ENCODE peak calls at places on chromosomes 7 and 10, in four cellular contexts. M is foreskin fibroblast; U is SJSA1; V is stimulated activated CD4-positive, alpha-beta T cell treated with anti-CD3 and anti-CD28 coated beads, TNF-alpha, amount 100 ng/mL, for 48 hours. P is an unnamed sample.

GRCh38 chr7:101940830-101941229 is 123.4 kb downstream of the CUX1 start:
- DNase-seq in M (no peak), U (no peak), V (no peak), P (no peak)

GRCh38 chr10:33612116-33612515 is 277.6 kb upstream of the NRP1 start:
- DNase-seq in M (peak; percentile 5), U (peak; percentile 14), V (no peak), P (no peak)

GRCh38 chr7:74269757-74270277 is 15.6 kb upstream of the RFC2 start:
- DNase-seq in M (peak; percentile 70), U (peak; percentile 33), V (no peak), P (no peak)

GRCh38 chr10:21526952-21527633 is 1.6 kb upstream of the SKIDA1 start:
- DNase-seq in M (peak; percentile 62), U (peak; percentile 85), V (no peak), P (no peak)

GRCh38 chr10:22630229-22631174 is 83.9 kb downstream of the PIP4K2A start:
- DNase-seq in M (peak; percentile 46), U (no peak), V (no peak), P (no peak)

GRCh38 chr7:30224511-30225031 is 59.8 kb upstream of the ZNRF2 start:
- DNase-seq in M (peak; percentile 10), U (no peak), V (no peak), P (no peak)

GRCh38 chr7:114370177-114370576 is 44.4 kb upstream of the FOXP2 start:
- DNase-seq in M (no peak), U (no peak), V (no peak), P (no peak)

GRCh38 chr10:79072994-79073654 is 4.4 kb downstream of the ZMIZ1 start:
- DNase-seq in M (no peak), U (no peak), V (no peak), P (no peak)

GRCh38 chr10:125159486-125159931 is 854 bp downstream of the CTBP2 start:
- DNase-seq in M (no peak), U (peak; percentile 32), V (no peak), P (no peak)

GRCh38 chr10:108392286-108392685 is 1227.8 kb upstream of the SORCS1 start:
- DNase-seq in M (peak; percentile 24), U (no peak), V (no peak), P (no peak)

GRCh38 chr7:97004931-97005763 is at the start of gene DLX6:
- DNase-seq in M (peak; percentile 30), U (peak; percentile 91), V (no peak), P (peak; percentile 80)

GRCh38 chr10:77926566-77927342 is at the start of gene DLG5:
- DNase-seq in M (peak; percentile 61), U (no peak), V (peak; percentile 10), P (peak; percentile 33)

GRCh38 chr7:921071-921461 is 33.4 kb downstream of the ADAP1 start:
- DNase-seq in M (no peak), U (no peak), V (no peak), P (no peak)

GRCh38 chr7:40659231-40659630 is 524.4 kb downstream of the SUGCT start:
- DNase-seq in M (peak; percentile 26), U (no peak), V (no peak), P (no peak)

GRCh38 chr10:130659528-130659927 is 523.3 kb downstream of the GLRX3 start:
- DNase-seq in M (no peak), U (no peak), V (no peak), P (no peak)

GRCh38 chr7:117828831-117829230 is 44.4 kb downstream of the CTTNBP2 start:
- DNase-seq in M (no peak), U (peak; percentile 62), V (no peak), P (no peak)

GRCh38 chr10:122504551-122504950 is 43.2 kb downstream of the HTRA1 start:
- DNase-seq in M (peak; percentile 92), U (peak; percentile 21), V (no peak), P (peak; percentile 45)

GRCh38 chr7:88027724-88028123 is 93.7 kb downstream of the ADAM22 start:
- DNase-seq in M (no peak), U (no peak), V (no peak), P (no peak)

GRCh38 chr7:131726031-131726430 is 169.6 kb upstream of the PODXL start:
- DNase-seq in M (no peak), U (no peak), V (no peak), P (no peak)

GRCh38 chr7:153381275-153382119 is 621.9 kb downstream of the ACTR3B start:
- DNase-seq in M (no peak), U (no peak), V (peak; percentile 1), P (no peak)

GRCh38 chr7:87216701-87217508 is 2.6 kb downstream of the TMEM243 start:
- DNase-seq in M (no peak), U (no peak), V (no peak), P (no peak)

GRCh38 chr10:78290131-78290750 is 256.6 kb downstream of the RPS24 start:
- DNase-seq in M (no peak), U (no peak), V (no peak), P (no peak)

P was measured in T1000.